ENCODE peak calls at places on chromosomes 7 and 10, in eight cellular contexts. One of them, this sample, is unnamed.

GRCh38 chr10:61628875-61629513 is 33.7 kb upstream of the CABCOCO1 start:
- DNase-seq in NCI-H1436: no peak
- DNase-seq in iris pigment epithelial cell: peak
- DNase-seq in activated T-helper 9 cell treated with anti-CD3 and anti-CD28 coated beads, Interleukin-2, amount 50 U/mL, for 16 hours: no peak
- DNase-seq in stimulated activated CD4-positive, alpha-beta T cell treated with anti-CD3 and anti-CD28 coated beads, Interleukin-1b, Interleukin-23, amount 100 ng/mL, for 24 hours: no peak
- DNase-seq in ELR: peak
- DNase-seq in NAMALWA: no peak
- DNase-seq in stromal cell of bone marrow: peak
- DNase-seq in this sample: no peak

GRCh38 chr7:151142686-151143040 is 24.8 kb downstream of the GBX1 start:
- DNase-seq in iris pigment epithelial cell: no peak
- DNase-seq in activated T-helper 9 cell treated with anti-CD3 and anti-CD28 coated beads, Interleukin-2, amount 50 U/mL, for 16 hours: no peak
- DNase-seq in ELR: no peak
- DNase-seq in NAMALWA: no peak
- DNase-seq in stromal cell of bone marrow: no peak
- DNase-seq in stimulated activated CD4-positive, alpha-beta T cell treated with anti-CD3 and anti-CD28 coated beads, Interleukin-1b, Interleukin-23, amount 100 ng/mL, for 24 hours: no peak
- DNase-seq in NCI-H1436: no peak
- DNase-seq in this sample: no peak

GRCh38 chr10:28503114-28503513 is 29.8 kb upstream of the WAC start:
- DNase-seq in ELR: peak
- DNase-seq in stimulated activated CD4-positive, alpha-beta T cell treated with anti-CD3 and anti-CD28 coated beads, Interleukin-1b, Interleukin-23, amount 100 ng/mL, for 24 hours: no peak
- DNase-seq in stromal cell of bone marrow: peak
- DNase-seq in activated T-helper 9 cell treated with anti-CD3 and anti-CD28 coated beads, Interleukin-2, amount 50 U/mL, for 16 hours: no peak
- DNase-seq in NCI-H1436: peak
- DNase-seq in iris pigment epithelial cell: peak
- DNase-seq in NAMALWA: no peak
- DNase-seq in this sample: no peak

GRCh38 chr10:103816431-103816830 is 38.9 kb downstream of the SH3PXD2A start:
- DNase-seq in stimulated activated CD4-positive, alpha-beta T cell treated with anti-CD3 and anti-CD28 coated beads, Interleukin-1b, Interleukin-23, amount 100 ng/mL, for 24 hours: no peak
- DNase-seq in activated T-helper 9 cell treated with anti-CD3 and anti-CD28 coated beads, Interleukin-2, amount 50 U/mL, for 16 hours: no peak
- DNase-seq in iris pigment epithelial cell: peak
- DNase-seq in ELR: peak
- DNase-seq in stromal cell of bone marrow: no peak
- DNase-seq in NCI-H1436: no peak
- DNase-seq in NAMALWA: no peak
- DNase-seq in this sample: peak

GRCh38 chr10:22911889-22912762 is 15.7 kb upstream of the ARMC3 start:
- DNase-seq in stimulated activated CD4-positive, alpha-beta T cell treated with anti-CD3 and anti-CD28 coated beads, Interleukin-1b, Interleukin-23, amount 100 ng/mL, for 24 hours: no peak
- DNase-seq in stromal cell of bone marrow: no peak
- DNase-seq in ELR: no peak
- DNase-seq in NCI-H1436: peak
- DNase-seq in activated T-helper 9 cell treated with anti-CD3 and anti-CD28 coated beads, Interleukin-2, amount 50 U/mL, for 16 hours: no peak
- DNase-seq in iris pigment epithelial cell: peak
- DNase-seq in NAMALWA: no peak
- DNase-seq in this sample: peak

GRCh38 chr10:104253106-104253505 is 1.6 kb upstream of the GSTO1 start:
- DNase-seq in NAMALWA: no peak
- DNase-seq in activated T-helper 9 cell treated with anti-CD3 and anti-CD28 coated beads, Interleukin-2, amount 50 U/mL, for 16 hours: no peak
- DNase-seq in stimulated activated CD4-positive, alpha-beta T cell treated with anti-CD3 and anti-CD28 coated beads, Interleukin-1b, Interleukin-23, amount 100 ng/mL, for 24 hours: no peak
- DNase-seq in iris pigment epithelial cell: no peak
- DNase-seq in stromal cell of bone marrow: no peak
- DNase-seq in NCI-H1436: no peak
- DNase-seq in ELR: no peak
- DNase-seq in this sample: peak

GRCh38 chr7:159063046-159063840 is 81.4 kb downstream of the VIPR2 start:
- DNase-seq in iris pigment epithelial cell: no peak
- DNase-seq in NAMALWA: no peak
- DNase-seq in stromal cell of bone marrow: no peak
- DNase-seq in NCI-H1436: no peak
- DNase-seq in activated T-helper 9 cell treated with anti-CD3 and anti-CD28 coated beads, Interleukin-2, amount 50 U/mL, for 16 hours: no peak
- DNase-seq in ELR: no peak
- DNase-seq in stimulated activated CD4-positive, alpha-beta T cell treated with anti-CD3 and anti-CD28 coated beads, Interleukin-1b, Interleukin-23, amount 100 ng/mL, for 24 hours: no peak
- DNase-seq in this sample: no peak

GRCh38 chr10:29925771-29926345 is 133.5 kb downstream of the JCAD start:
- DNase-seq in NAMALWA: no peak
- DNase-seq in ELR: no peak
- DNase-seq in stimulated activated CD4-positive, alpha-beta T cell treated with anti-CD3 and anti-CD28 coated beads, Interleukin-1b, Interleukin-23, amount 100 ng/mL, for 24 hours: no peak
- DNase-seq in stromal cell of bone marrow: no peak
- DNase-seq in activated T-helper 9 cell treated with anti-CD3 and anti-CD28 coated beads, Interleukin-2, amount 50 U/mL, for 16 hours: no peak
- DNase-seq in NCI-H1436: no peak
- DNase-seq in iris pigment epithelial cell: no peak
- DNase-seq in this sample: no peak

GRCh38 chr10:129136866-129137415 is 330.1 kb upstream of the MGMT start:
- DNase-seq in ELR: no peak
- DNase-seq in iris pigment epithelial cell: no peak
- DNase-seq in stromal cell of bone marrow: no peak
- DNase-seq in stimulated activated CD4-positive, alpha-beta T cell treated with anti-CD3 and anti-CD28 coated beads, Interleukin-1b, Interleukin-23, amount 100 ng/mL, for 24 hours: no peak
- DNase-seq in activated T-helper 9 cell treated with anti-CD3 and anti-CD28 coated beads, Interleukin-2, amount 50 U/mL, for 16 hours: no peak
- DNase-seq in NAMALWA: no peak
- DNase-seq in NCI-H1436: no peak
- DNase-seq in this sample: no peak

GRCh38 chr7:110698576-110698975 is 392.4 kb upstream of the LRRN3 start:
- DNase-seq in ELR: no peak
- DNase-seq in NAMALWA: no peak
- DNase-seq in activated T-helper 9 cell treated with anti-CD3 and anti-CD28 coated beads, Interleukin-2, amount 50 U/mL, for 16 hours: no peak
- DNase-seq in iris pigment epithelial cell: peak
- DNase-seq in stimulated activated CD4-positive, alpha-beta T cell treated with anti-CD3 and anti-CD28 coated beads, Interleukin-1b, Interleukin-23, amount 100 ng/mL, for 24 hours: no peak
- DNase-seq in stromal cell of bone marrow: no peak
- DNase-seq in NCI-H1436: no peak
- DNase-seq in this sample: no peak

GRCh38 chr10:77741746-77742145 is 104.1 kb upstream of the KCNMA1 start:
- DNase-seq in ELR: no peak
- DNase-seq in iris pigment epithelial cell: peak
- DNase-seq in NAMALWA: no peak
- DNase-seq in NCI-H1436: no peak
- DNase-seq in activated T-helper 9 cell treated with anti-CD3 and anti-CD28 coated beads, Interleukin-2, amount 50 U/mL, for 16 hours: no peak
- DNase-seq in stromal cell of bone marrow: peak
- DNase-seq in stimulated activated CD4-positive, alpha-beta T cell treated with anti-CD3 and anti-CD28 coated beads, Interleukin-1b, Interleukin-23, amount 100 ng/mL, for 24 hours: no peak
- DNase-seq in this sample: no peak

GRCh38 chr7:51324206-51324884 is 7.7 kb upstream of the COBL start:
- DNase-seq in NAMALWA: no peak
- DNase-seq in iris pigment epithelial cell: peak
- DNase-seq in ELR: no peak
- DNase-seq in stimulated activated CD4-positive, alpha-beta T cell treated with anti-CD3 and anti-CD28 coated beads, Interleukin-1b, Interleukin-23, amount 100 ng/mL, for 24 hours: no peak
- DNase-seq in NCI-H1436: no peak
- DNase-seq in activated T-helper 9 cell treated with anti-CD3 and anti-CD28 coated beads, Interleukin-2, amount 50 U/mL, for 16 hours: no peak
- DNase-seq in stromal cell of bone marrow: peak
- DNase-seq in this sample: peak

GRCh38 chr7:1597361-1597760 is 27.5 kb upstream of the PSMG3 start:
- DNase-seq in stimulated activated CD4-positive, alpha-beta T cell treated with anti-CD3 and anti-CD28 coated beads, Interleukin-1b, Interleukin-23, amount 100 ng/mL, for 24 hours: no peak
- DNase-seq in stromal cell of bone marrow: no peak
- DNase-seq in iris pigment epithelial cell: no peak
- DNase-seq in NCI-H1436: no peak
- DNase-seq in ELR: no peak
- DNase-seq in activated T-helper 9 cell treated with anti-CD3 and anti-CD28 coated beads, Interleukin-2, amount 50 U/mL, for 16 hours: no peak
- DNase-seq in NAMALWA: no peak
- DNase-seq in this sample: no peak

This sample was measured in OCI-M1.